ENCODE peak calls at places on chromosomes 12 and 14, in eight cellular contexts. V is omental fat pad, Y is neural crest cell, Q is IMR-90, B is cardiac fibroblast, S is MM.1S, I is breast epithelium, G is lower leg skin. M is an unnamed sample.
A peak's percentile ranks its signal among the peaks of the same experiment; 100 is the strongest.

GRCh38 chr12:3217683-3218079 is 140.5 kb downstream of the TSPAN9 start:
- DNase-seq in V (no peak), Y (no peak), Q (no peak), B (no peak), S (no peak), I (no peak), G (no peak), M (no peak)

GRCh38 chr14:98937712-98938505 is 334.1 kb downstream of the BCL11B start:
- DNase-seq in V (no peak), Y (no peak), Q (no peak), B (no peak), S (no peak), I (no peak), G (no peak), M (no peak)

GRCh38 chr12:132376464-132376830 is 47.1 kb upstream of the GALNT9 start:
- DNase-seq in V (no peak), Y (no peak), Q (no peak), B (no peak), S (no peak), I (no peak), G (no peak), M (no peak)

GRCh38 chr14:67943947-67944346 is 124.4 kb downstream of the RAD51B start:
- DNase-seq in V (no peak), Y (peak; percentile 73), Q (peak; percentile 87), B (peak; percentile 96), S (peak; percentile 52), I (peak; percentile 58), G (peak; percentile 88), M (peak; percentile 39)

GRCh38 chr12:79407671-79408622 is 282.8 kb downstream of the PAWR start:
- DNase-seq in V (no peak), Y (peak; percentile 9), Q (peak; percentile 91), B (peak; percentile 92), S (peak; percentile 60), I (no peak), G (peak; percentile 39), M (peak; percentile 25)

GRCh38 chr12:6950944-6951540 is at the start of gene PTPN6:
- DNase-seq in V (no peak), Y (no peak), Q (no peak), B (no peak), S (no peak), I (no peak), G (no peak), M (peak; percentile 54)

GRCh38 chr14:54291491-54292191 is 105.2 kb upstream of the CDKN3 start:
- DNase-seq in V (no peak), Y (no peak), Q (no peak), B (peak; percentile 71), S (no peak), I (no peak), G (no peak), M (no peak)

GRCh38 chr12:87136330-87136976 is 880.3 kb upstream of the MGAT4C start:
- DNase-seq in V (no peak), Y (no peak), Q (peak; percentile 60), B (peak; percentile 75), S (peak; percentile 37), I (no peak), G (no peak), M (no peak)

GRCh38 chr12:29053567-29053966 is 95.5 kb upstream of the FAR2 start:
- DNase-seq in V (no peak), Y (no peak), Q (no peak), B (no peak), S (peak; percentile 21), I (no peak), G (no peak), M (peak; percentile 9)

GRCh38 chr14:34181308-34181707 is 230.4 kb upstream of the EGLN3 start:
- DNase-seq in V (no peak), Y (no peak), Q (no peak), B (no peak), S (no peak), I (no peak), G (no peak), M (no peak)

GRCh38 chr14:74735113-74735512 is 22.2 kb downstream of the FCF1 start:
- DNase-seq in V (no peak), Y (no peak), Q (no peak), B (no peak), S (no peak), I (no peak), G (no peak), M (no peak)

GRCh38 chr14:31988237-31988636 is 88.9 kb upstream of the ARHGAP5 start:
- DNase-seq in V (no peak), Y (no peak), Q (no peak), B (no peak), S (no peak), I (no peak), G (no peak), M (no peak)

GRCh38 chr14:67665886-67666285 is 8.5 kb downstream of the VTI1B start:
- DNase-seq in V (no peak), Y (no peak), Q (peak; percentile 75), B (peak; percentile 64), S (no peak), I (no peak), G (no peak), M (no peak)

GRCh38 chr14:23321572-23322547 is 603 bp downstream of the PABPN1 start:
- DNase-seq in V (no peak), Y (peak; percentile 44), Q (peak; percentile 54), B (peak; percentile 49), S (no peak), I (no peak), G (peak; percentile 46), M (no peak)

GRCh38 chr14:94542111-94542810 is 19.0 kb upstream of the SERPINA4 start:
- DNase-seq in V (no peak), Y (no peak), Q (peak; percentile 44), B (peak; percentile 43), S (no peak), I (no peak), G (no peak), M (no peak)

GRCh38 chr12:1633459-1633858 is 4.4 kb downstream of the WNT5B start:
- DNase-seq in V (no peak), Y (no peak), Q (no peak), B (no peak), S (no peak), I (no peak), G (no peak), M (no peak)

GRCh38 chr14:71300474-71301359 is 393.5 kb downstream of the PCNX1 start:
- DNase-seq in V (no peak), Y (no peak), Q (peak; percentile 27), B (peak; percentile 53), S (no peak), I (no peak), G (no peak), M (no peak)

GRCh38 chr12:15256760-15257159 is 35.5 kb upstream of the RERG start:
- DNase-seq in V (no peak), Y (no peak), Q (peak; percentile 2), B (peak; percentile 57), S (no peak), I (no peak), G (peak; percentile 62), M (no peak)

GRCh38 chr14:51996148-51996746 is 6.9 kb downstream of the RTRAF start:
- DNase-seq in V (no peak), Y (no peak), Q (peak; percentile 68), B (peak; percentile 80), S (no peak), I (no peak), G (no peak), M (no peak)

GRCh38 chr12:106348411-106348810 is 9.1 kb upstream of the POLR3B start:
- DNase-seq in V (no peak), Y (no peak), Q (no peak), B (no peak), S (no peak), I (no peak), G (no peak), M (no peak)

GRCh38 chr12:18103624-18104023 is 13.6 kb upstream of the RERGL start:
- DNase-seq in V (no peak), Y (no peak), Q (no peak), B (no peak), S (no peak), I (no peak), G (no peak), M (no peak)

GRCh38 chr12:40215977-40216376 is 8.8 kb upstream of the LRRK2 start:
- DNase-seq in V (no peak), Y (no peak), Q (peak; percentile 6), B (no peak), S (no peak), I (no peak), G (no peak), M (no peak)

GRCh38 chr12:104796475-104796862 is 161.6 kb downstream of the SLC41A2 start:
- DNase-seq in V (no peak), Y (no peak), Q (no peak), B (no peak), S (no peak), I (no peak), G (no peak), M (no peak)

GRCh38 chr12:76878899-76879709 is at the start of gene CSRP2:
- DNase-seq in V (peak; percentile 73), Y (peak; percentile 84), Q (peak; percentile 87), B (peak; percentile 89), S (peak; percentile 87), I (peak; percentile 89), G (peak; percentile 85), M (peak; percentile 92)
- TF ChIP-seq CTCF in V (no peak), Y (peak; percentile 57), Q (peak; percentile 34), B (peak; percentile 49), S (no peak), I (peak; percentile 32), G (no peak), M (no peak)

GRCh38 chr12:111482464-111482863 is 76.7 kb downstream of the SH2B3 start:
- DNase-seq in V (no peak), Y (no peak), Q (no peak), B (no peak), S (no peak), I (no peak), G (no peak), M (no peak)
- TF ChIP-seq CTCF in V (no peak), Y (peak; percentile 37), Q (peak; percentile 31), B (no peak), S (no peak), I (no peak), G (no peak), M (no peak)

DNA sequence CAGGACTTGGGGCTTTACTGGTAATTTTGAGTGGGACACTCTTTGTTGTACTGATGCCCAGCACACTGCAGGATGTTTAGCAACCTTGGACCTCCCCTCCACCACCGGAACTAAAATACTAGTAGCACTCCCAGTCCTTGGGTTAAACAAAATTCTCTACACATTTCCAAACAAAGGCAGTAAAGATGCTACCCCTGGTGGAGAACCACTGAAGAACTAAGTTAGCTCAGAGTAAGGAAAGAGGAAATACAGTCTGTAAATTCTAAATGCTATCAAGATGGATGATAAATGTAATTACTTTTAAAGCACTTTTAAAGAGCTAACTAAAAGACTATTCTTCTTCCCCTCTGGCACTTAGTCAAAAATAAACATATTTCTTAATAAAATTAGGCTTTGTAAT is 64.1 kb downstream of the LRP6 start:
- DNase-seq in V (no peak), Y (no peak), Q (no peak), B (no peak), S (no peak), I (no peak), G (no peak), M (no peak)
- TF ChIP-seq CTCF in V (no peak), Y (peak; percentile 13), Q (no peak), B (no peak), S (no peak), I (no peak), G (no peak), M (no peak)

DNA sequence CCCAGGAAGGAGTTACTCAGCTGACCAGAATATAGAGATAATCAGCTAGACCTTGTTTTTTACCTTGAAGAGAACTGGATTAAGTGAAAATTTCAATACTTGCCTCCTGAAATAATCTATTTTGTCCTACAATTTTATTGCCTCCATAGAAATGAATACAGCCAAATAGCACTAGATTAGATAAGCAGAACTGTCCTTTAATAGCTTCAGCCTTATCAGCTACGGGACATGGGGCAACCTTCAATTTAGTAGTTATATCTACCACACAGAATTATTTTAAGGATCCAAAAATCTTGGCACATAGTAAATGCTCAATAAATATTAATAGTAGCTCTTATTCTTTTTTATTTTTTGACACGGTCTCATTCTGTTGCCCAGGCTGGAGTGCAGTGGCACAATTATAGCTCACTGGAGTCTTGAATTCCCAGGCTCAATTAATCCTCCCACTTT is 67.2 kb upstream of the PLEKHG3 start:
- DNase-seq in V (no peak), Y (no peak), Q (no peak), B (no peak), S (no peak), I (no peak), G (no peak), M (no peak)
- TF ChIP-seq CTCF in V (no peak), Y (peak; percentile 20), Q (no peak), B (no peak), S (no peak), I (no peak), G (no peak), M (no peak)

M was measured in GM20000.